ENCODE peak calls at places on chromosomes 12 and 14, in seven cellular contexts. B is activated CD4-positive, alpha-beta T cell treated with anti-CD3 and anti-CD28 coated beads, Interleukin-2, amount 50 U/mL, for 1 hour; N is uterus; X is HFFc6; R is activated CD4-positive, CD25-positive, alpha-beta regulatory T cell treated with anti-CD3 and anti-CD28 coated beads, Interleukin-2, amount 50 U/mL, for 16 hours; T is AG20443; L is stromal cell of bone marrow. I is an unnamed sample.

GRCh38 chr12:117561990-117562389 is 200.6 kb upstream of the NOS1 start:
- DNase-seq in B (no peak), N (no peak), X (no peak), R (no peak), T (no peak), L (no peak), I (no peak)

GRCh38 chr14:99717682-99718013 is 33.5 kb downstream of the CYP46A1 start:
- DNase-seq in B (no peak), N (no peak), X (no peak), R (no peak), T (peak), L (no peak), I (no peak)

GRCh38 chr14:104238424-104239184 is 100.2 kb downstream of the KIF26A start:
- DNase-seq in B (no peak), N (no peak), X (no peak), R (no peak), T (no peak), L (no peak), I (no peak)

GRCh38 chr12:54413284-54414190 is 5.5 kb downstream of the ITGA5 start:
- DNase-seq in B (peak), N (no peak), X (peak), R (peak), T (peak), L (no peak), I (no peak)

GRCh38 chr12:29103539-29103974 is 45.5 kb upstream of the FAR2 start:
- DNase-seq in B (no peak), N (no peak), X (no peak), R (peak), T (no peak), L (no peak), I (no peak)

GRCh38 chr14:24634158-24634557 is at the start of gene GZMB:
- DNase-seq in B (no peak), N (no peak), X (no peak), R (peak), T (no peak), L (no peak), I (no peak)

GRCh38 chr12:78331764-78332163 is 501.1 kb downstream of the NAV3 start:
- DNase-seq in B (no peak), N (no peak), X (no peak), R (no peak), T (no peak), L (no peak), I (no peak)

GRCh38 chr12:109762673-109763191 is 49.1 kb downstream of the FAM222A start:
- DNase-seq in B (no peak), N (no peak), X (no peak), R (no peak), T (no peak), L (no peak), I (no peak)

GRCh38 chr14:28653521-28653920 is 113.1 kb upstream of the FOXG1 start:
- DNase-seq in B (no peak), N (no peak), X (no peak), R (no peak), T (no peak), L (no peak), I (no peak)

GRCh38 chr12:27083861-27084271 is 1.5 kb upstream of the C12orf71 start:
- DNase-seq in B (no peak), N (no peak), X (peak), R (no peak), T (peak), L (peak), I (no peak)

GRCh38 chr12:123601602-123602489 is at the start of gene DDX55:
- DNase-seq in B (peak), N (peak), X (peak), R (peak), T (peak), L (peak), I (peak)

GRCh38 chr12:84912191-84913142 is at the start of gene SLC6A15:
- DNase-seq in B (no peak), N (peak), X (no peak), R (no peak), T (peak), L (peak), I (peak)

GRCh38 chr14:101097109-101097793 is 193.7 kb upstream of the RTL1 start:
- DNase-seq in B (no peak), N (no peak), X (no peak), R (no peak), T (no peak), L (no peak), I (no peak)

GRCh38 chr12:121009744-121010143 is 6.5 kb downstream of the C12orf43 start:
- DNase-seq in B (no peak), N (no peak), X (peak), R (no peak), T (peak), L (peak), I (no peak)

GRCh38 chr14:79137836-79138235 is 967.7 kb downstream of the NRXN3 start:
- DNase-seq in B (no peak), N (no peak), X (no peak), R (no peak), T (no peak), L (no peak), I (no peak)

GRCh38 chr12:4118017-4118510 is 155.5 kb upstream of the CCND2 start:
- DNase-seq in B (no peak), N (no peak), X (peak), R (no peak), T (no peak), L (peak), I (peak)

GRCh38 chr12:18141583-18141982 is 51.6 kb upstream of the RERGL start:
- DNase-seq in B (no peak), N (no peak), X (no peak), R (no peak), T (no peak), L (peak), I (no peak)

GRCh38 chr12:57213068-57213715 is 3.4 kb upstream of the NXPH4 start:
- DNase-seq in B (peak), N (peak), X (peak), R (peak), T (peak), L (peak), I (peak)

GRCh38 chr14:88987516-88987915 is 163.1 kb downstream of the TTC8 start:
- DNase-seq in B (no peak), N (no peak), X (no peak), R (no peak), T (no peak), L (no peak), I (no peak)

GRCh38 chr12:92295523-92295922 is 149.9 kb upstream of the BTG1 start:
- DNase-seq in B (no peak), N (no peak), X (peak), R (no peak), T (peak), L (peak), I (no peak)

GRCh38 chr14:60561845-60562746 is 53.1 kb downstream of the SIX6 start:
- DNase-seq in B (no peak), N (peak), X (peak), R (no peak), T (peak), L (peak), I (no peak)

GRCh38 chr14:23306412-23307145 is at the start of gene BCL2L2:
- DNase-seq in B (no peak), N (peak), X (peak), R (no peak), T (peak), L (peak), I (peak)

GRCh38 chr14:77663289-77663688 is 44.5 kb downstream of the ALKBH1 start:
- DNase-seq in B (no peak), N (no peak), X (peak), R (no peak), T (no peak), L (no peak), I (no peak)

GRCh38 chr12:1611775-1612174 is 17.3 kb upstream of the WNT5B start:
- DNase-seq in B (no peak), N (no peak), X (peak), R (no peak), T (peak), L (peak), I (no peak)

I was measured in lower leg skin.